ENCODE peak calls at places on chromosomes 2 and 18, in six cellular contexts. One of them, this sample, is unnamed.

GRCh38 chr2:182280128-182280527 is 146.7 kb downstream of the PDE1A start:
- DNase-seq in GM06990: no peak
- DNase-seq in MM.1S: no peak
- DNase-seq in NCI-H82: no peak
- DNase-seq in NCI-H2171: no peak
- DNase-seq in globus pallidus: no peak
- DNase-seq in this sample: no peak

GRCh38 chr2:230326453-230327417 is at the start of gene SP140L:
- DNase-seq in GM06990: peak; percentile 77
- DNase-seq in MM.1S: peak; percentile 78
- DNase-seq in NCI-H82: no peak
- DNase-seq in NCI-H2171: no peak
- DNase-seq in globus pallidus: peak; percentile 26
- DNase-seq in this sample: peak; percentile 74

GRCh38 chr2:73250872-73251846 is 17.1 kb downstream of the CCT7 start:
- DNase-seq in GM06990: no peak
- DNase-seq in MM.1S: no peak
- DNase-seq in NCI-H82: peak; percentile 77
- DNase-seq in NCI-H2171: peak; percentile 46
- DNase-seq in globus pallidus: peak; percentile 17
- DNase-seq in this sample: no peak

GRCh38 chr2:84846732-84847131 is 34.2 kb downstream of the TRABD2A start:
- DNase-seq in GM06990: no peak
- DNase-seq in MM.1S: no peak
- DNase-seq in NCI-H82: no peak
- DNase-seq in NCI-H2171: no peak
- DNase-seq in globus pallidus: no peak
- DNase-seq in this sample: no peak

GRCh38 chr2:219630770-219631405 is 3.5 kb downstream of the SLC4A3 start:
- DNase-seq in GM06990: peak; percentile 2
- DNase-seq in MM.1S: no peak
- DNase-seq in NCI-H82: peak; percentile 33
- DNase-seq in NCI-H2171: no peak
- DNase-seq in globus pallidus: no peak
- DNase-seq in this sample: no peak

GRCh38 chr2:173520918-173521317 is 166.2 kb downstream of the CDCA7 start:
- DNase-seq in GM06990: no peak
- DNase-seq in MM.1S: no peak
- DNase-seq in NCI-H82: no peak
- DNase-seq in NCI-H2171: no peak
- DNase-seq in globus pallidus: no peak
- DNase-seq in this sample: no peak

GRCh38 chr2:185785851-185786473 is 47.4 kb downstream of the FSIP2 start:
- DNase-seq in GM06990: peak; percentile 24
- DNase-seq in MM.1S: no peak
- DNase-seq in NCI-H82: no peak
- DNase-seq in NCI-H2171: no peak
- DNase-seq in globus pallidus: no peak
- DNase-seq in this sample: no peak

GRCh38 chr18:78156466-78156865 is 823.2 kb upstream of the SALL3 start:
- DNase-seq in GM06990: no peak
- DNase-seq in MM.1S: no peak
- DNase-seq in NCI-H82: no peak
- DNase-seq in NCI-H2171: no peak
- DNase-seq in globus pallidus: no peak
- DNase-seq in this sample: no peak

GRCh38 chr2:179842498-179843153 is 18.8 kb downstream of the ZNF385B start:
- DNase-seq in GM06990: no peak
- DNase-seq in MM.1S: peak; percentile 58
- DNase-seq in NCI-H82: peak; percentile 85
- DNase-seq in NCI-H2171: peak; percentile 5
- DNase-seq in globus pallidus: no peak
- DNase-seq in this sample: no peak

GRCh38 chr2:166184789-166185188 is 57.0 kb upstream of the SCN1A start:
- DNase-seq in GM06990: no peak
- DNase-seq in MM.1S: no peak
- DNase-seq in NCI-H82: no peak
- DNase-seq in NCI-H2171: no peak
- DNase-seq in globus pallidus: no peak
- DNase-seq in this sample: no peak

GRCh38 chr18:37465922-37466321 is 99.7 kb downstream of the CELF4 start:
- DNase-seq in GM06990: no peak
- DNase-seq in MM.1S: no peak
- DNase-seq in NCI-H82: peak; percentile 43
- DNase-seq in NCI-H2171: no peak
- DNase-seq in globus pallidus: no peak
- DNase-seq in this sample: no peak

GRCh38 chr2:142841788-142842187 is 35.7 kb upstream of the KYNU start:
- DNase-seq in GM06990: no peak
- DNase-seq in MM.1S: no peak
- DNase-seq in NCI-H82: no peak
- DNase-seq in NCI-H2171: no peak
- DNase-seq in globus pallidus: no peak
- DNase-seq in this sample: no peak

GRCh38 chr2:67899187-67899586 is 163.6 kb downstream of the C1D start:
- DNase-seq in GM06990: no peak
- DNase-seq in MM.1S: no peak
- DNase-seq in NCI-H82: no peak
- DNase-seq in NCI-H2171: no peak
- DNase-seq in globus pallidus: no peak
- DNase-seq in this sample: no peak

GRCh38 chr2:48601349-48601748 is 16.3 kb upstream of the GTF2A1L start:
- DNase-seq in GM06990: no peak
- DNase-seq in MM.1S: peak; percentile 40
- DNase-seq in NCI-H82: peak; percentile 89
- DNase-seq in NCI-H2171: no peak
- DNase-seq in globus pallidus: peak; percentile 51
- DNase-seq in this sample: no peak

GRCh38 chr2:216696751-216697560 is 1.6 kb upstream of the IGFBP5 start:
- DNase-seq in GM06990: no peak
- DNase-seq in MM.1S: peak; percentile 28
- DNase-seq in NCI-H82: peak; percentile 72
- DNase-seq in NCI-H2171: no peak
- DNase-seq in globus pallidus: no peak
- DNase-seq in this sample: no peak

GRCh38 chr18:22452226-22452668 is 34.5 kb upstream of the CTAGE1 start:
- DNase-seq in GM06990: no peak
- DNase-seq in MM.1S: no peak
- DNase-seq in NCI-H82: peak; percentile 33
- DNase-seq in NCI-H2171: no peak
- DNase-seq in globus pallidus: no peak
- DNase-seq in this sample: no peak

GRCh38 chr2:227805578-227805977 is 8.1 kb upstream of the CCL20 start:
- DNase-seq in GM06990: no peak
- DNase-seq in MM.1S: peak; percentile 58
- DNase-seq in NCI-H82: no peak
- DNase-seq in NCI-H2171: no peak
- DNase-seq in globus pallidus: peak; percentile 28
- DNase-seq in this sample: peak; percentile 57

GRCh38 chr2:23198316-23199114 is 186.5 kb upstream of the KLHL29 start:
- DNase-seq in GM06990: no peak
- DNase-seq in MM.1S: no peak
- DNase-seq in NCI-H82: no peak
- DNase-seq in NCI-H2171: no peak
- DNase-seq in globus pallidus: no peak
- DNase-seq in this sample: no peak

GRCh38 chr2:239839306-239839705 is 185.8 kb downstream of the NDUFA10 start:
- DNase-seq in GM06990: no peak
- DNase-seq in MM.1S: no peak
- DNase-seq in NCI-H82: no peak
- DNase-seq in NCI-H2171: no peak
- DNase-seq in globus pallidus: no peak
- DNase-seq in this sample: no peak

GRCh38 chr18:37535968-37536367 is 29.6 kb downstream of the CELF4 start:
- DNase-seq in GM06990: no peak
- DNase-seq in MM.1S: no peak
- DNase-seq in NCI-H82: no peak
- DNase-seq in NCI-H2171: peak; percentile 52
- DNase-seq in globus pallidus: no peak
- DNase-seq in this sample: no peak

GRCh38 chr2:195819276-195819675 is 162.2 kb downstream of the SLC39A10 start:
- DNase-seq in GM06990: no peak
- DNase-seq in MM.1S: no peak
- DNase-seq in NCI-H82: no peak
- DNase-seq in NCI-H2171: no peak
- DNase-seq in globus pallidus: no peak
- DNase-seq in this sample: no peak

GRCh38 chr18:59142274-59142673 is 2.6 kb downstream of the SEC11C start:
- DNase-seq in GM06990: peak; percentile 55
- DNase-seq in MM.1S: peak; percentile 68
- DNase-seq in NCI-H82: no peak
- DNase-seq in NCI-H2171: no peak
- DNase-seq in globus pallidus: peak; percentile 35
- DNase-seq in this sample: no peak

GRCh38 chr2:52194342-52194741 is 1162.4 kb upstream of the NRXN1 start:
- DNase-seq in GM06990: no peak
- DNase-seq in MM.1S: no peak
- DNase-seq in NCI-H82: no peak
- DNase-seq in NCI-H2171: no peak
- DNase-seq in globus pallidus: no peak
- DNase-seq in this sample: no peak

GRCh38 chr2:208406474-208407451 is at the start of gene PTH2R:
- DNase-seq in GM06990: no peak
- DNase-seq in MM.1S: no peak
- DNase-seq in NCI-H82: peak; percentile 46
- DNase-seq in NCI-H2171: peak; percentile 26
- DNase-seq in globus pallidus: no peak
- DNase-seq in this sample: no peak

GRCh38 chr18:63951302-63951705 is 2.2 kb downstream of the HMSD start:
- DNase-seq in GM06990: no peak
- DNase-seq in MM.1S: no peak
- DNase-seq in NCI-H82: no peak
- DNase-seq in NCI-H2171: no peak
- DNase-seq in globus pallidus: no peak
- DNase-seq in this sample: no peak

GRCh38 chr2:210190345-210190744 is 19.1 kb upstream of the KANSL1L start:
- DNase-seq in GM06990: no peak
- DNase-seq in MM.1S: no peak
- DNase-seq in NCI-H82: peak; percentile 14
- DNase-seq in NCI-H2171: no peak
- DNase-seq in globus pallidus: no peak
- DNase-seq in this sample: no peak

This sample was measured in CD4-positive, alpha-beta memory T cell.